ENCODE peak calls at places on chromosomes 3 and 15, in nine cellular contexts. B, Z, V, U, M, G, E, W and P are unnamed samples.

GRCh38 chr15:72534522-72534921 is 60.4 kb downstream of the ARIH1 start:
- DNase-seq in M (peak), W (no peak), U (no peak), E (no peak), G (no peak), V (no peak), B (no peak), Z (peak), P (no peak)

GRCh38 chr3:193593666-193594025 is 638 bp downstream of the OPA1 start:
- DNase-seq in M (peak), U (no peak), V (peak), E (peak), W (no peak), Z (peak), G (no peak), B (no peak), P (no peak)

GRCh38 chr3:134597390-134597975 is 53.3 kb downstream of the KY start:
- DNase-seq in E (no peak), V (no peak), B (peak), G (no peak), M (no peak), U (no peak), Z (no peak), W (no peak), P (peak)

GRCh38 chr3:159273608-159274007 is 471.8 kb downstream of the MFSD1 start:
- DNase-seq in W (no peak), U (no peak), M (peak), Z (no peak), V (peak), B (peak), E (no peak), G (no peak), P (no peak)

GRCh38 chr3:177929310-177929709 is 606.9 kb upstream of the KCNMB2 start:
- DNase-seq in Z (no peak), W (no peak), E (no peak), G (no peak), U (no peak), M (no peak), V (peak), B (no peak), P (peak)

GRCh38 chr3:156837130-156837529 is 11.0 kb downstream of the LEKR1 start:
- DNase-seq in E (no peak), W (no peak), M (no peak), U (no peak), B (no peak), V (peak), Z (no peak), G (no peak), P (no peak)

GRCh38 chr15:67189326-67190051 is 65.0 kb downstream of the AAGAB start:
- DNase-seq in Z (no peak), G (no peak), U (no peak), W (no peak), V (no peak), M (no peak), E (no peak), B (no peak), P (no peak)

GRCh38 chr15:70244978-70245542 is 147.3 kb upstream of the TLE3 start:
- DNase-seq in E (no peak), Z (no peak), M (no peak), G (no peak), W (no peak), U (no peak), V (no peak), B (peak), P (no peak)

GRCh38 chr3:80734955-80735354 is 967.2 kb upstream of the ROBO1 start:
- DNase-seq in Z (no peak), V (no peak), G (no peak), U (no peak), W (no peak), E (no peak), M (no peak), B (no peak), P (no peak)

GRCh38 chr15:58362262-58362922 is 69.4 kb upstream of the LIPC start:
- DNase-seq in G (no peak), U (no peak), M (no peak), W (no peak), B (no peak), E (no peak), V (peak), Z (no peak), P (no peak)

GRCh38 chr3:196012481-196012880 is 69.4 kb downstream of the TFRC start:
- DNase-seq in V (peak), U (no peak), W (no peak), G (no peak), B (no peak), E (no peak), M (no peak), Z (no peak), P (no peak)

GRCh38 chr15:51809457-51809856 is 20.0 kb upstream of the TMOD3 start:
- DNase-seq in B (no peak), Z (no peak), G (no peak), V (no peak), W (no peak), M (no peak), E (no peak), U (no peak), P (no peak)

GRCh38 chr3:69856965-69857364 is 117.7 kb downstream of the MITF start:
- DNase-seq in M (no peak), W (no peak), E (no peak), B (no peak), V (no peak), Z (no peak), U (no peak), G (no peak), P (no peak)

GRCh38 chr15:35289029-35289617 is 204.0 kb upstream of the NANOGP8 start:
- DNase-seq in V (peak), E (no peak), Z (no peak), M (no peak), G (no peak), W (no peak), B (no peak), U (no peak), P (no peak)

GRCh38 chr3:20648294-20648693 is 462.3 kb upstream of the SGO1 start:
- DNase-seq in B (no peak), Z (no peak), M (no peak), V (peak), U (no peak), W (no peak), G (peak), E (no peak), P (no peak)

GRCh38 chr3:190053919-190054672 is 66.6 kb downstream of the P3H2 start:
- DNase-seq in M (no peak), W (peak), V (peak), B (no peak), U (no peak), G (peak), E (no peak), Z (no peak), P (no peak)

GRCh38 chr15:66592505-66593218 is 26.9 kb upstream of the LCTL start:
- DNase-seq in M (no peak), Z (no peak), V (no peak), G (no peak), U (no peak), E (no peak), B (peak), W (no peak), P (no peak)

GRCh38 chr3:112384769-112385168 is 51.8 kb downstream of the CD200 start:
- DNase-seq in Z (no peak), E (no peak), V (no peak), M (no peak), W (no peak), U (no peak), G (no peak), B (no peak), P (no peak)